ENCODE peak calls at places on chromosomes 5 and 9, in six cellular contexts. X is GM12878, A is GM12891, H is K562, E is HepG2, O is H1. W is an unnamed sample.

GRCh38 chr5:116778015-116778414 is 203.4 kb upstream of the SEMA6A start:
- DNase-seq in X (no peak), A (no peak), H (no peak), E (no peak), O (peak), W (no peak)

GRCh38 chr9:105693435-105694275 is 686 bp upstream of the TMEM38B start:
- DNase-seq in X (no peak), A (no peak), H (peak), E (no peak), O (no peak), W (no peak)

GRCh38 chr5:59905217-59905616 is 11.7 kb upstream of the PDE4D start:
- DNase-seq in X (no peak), A (no peak), H (no peak), E (no peak), O (no peak), W (no peak)

GRCh38 chr9:93918071-93918470 is 37.1 kb downstream of the BARX1 start:
- DNase-seq in X (no peak), A (no peak), H (no peak), E (no peak), O (no peak), W (no peak)

GRCh38 chr9:128845186-128845931 is 15.8 kb upstream of the SPOUT1 start:
- DNase-seq in X (no peak), A (no peak), H (peak), E (peak), O (no peak), W (no peak)

GRCh38 chr5:139708877-139709586 is 60.9 kb downstream of the CXXC5 start:
- DNase-seq in X (no peak), A (no peak), H (peak), E (peak), O (no peak), W (no peak)

GRCh38 chr5:141729387-141730006 is 47.5 kb upstream of the ARAP3 start:
- DNase-seq in X (no peak), A (no peak), H (no peak), E (no peak), O (no peak), W (no peak)

GRCh38 chr5:96758621-96759020 is 49.1 kb downstream of the ERAP1 start:
- DNase-seq in X (no peak), A (no peak), H (no peak), E (no peak), O (no peak), W (no peak)

DNA sequence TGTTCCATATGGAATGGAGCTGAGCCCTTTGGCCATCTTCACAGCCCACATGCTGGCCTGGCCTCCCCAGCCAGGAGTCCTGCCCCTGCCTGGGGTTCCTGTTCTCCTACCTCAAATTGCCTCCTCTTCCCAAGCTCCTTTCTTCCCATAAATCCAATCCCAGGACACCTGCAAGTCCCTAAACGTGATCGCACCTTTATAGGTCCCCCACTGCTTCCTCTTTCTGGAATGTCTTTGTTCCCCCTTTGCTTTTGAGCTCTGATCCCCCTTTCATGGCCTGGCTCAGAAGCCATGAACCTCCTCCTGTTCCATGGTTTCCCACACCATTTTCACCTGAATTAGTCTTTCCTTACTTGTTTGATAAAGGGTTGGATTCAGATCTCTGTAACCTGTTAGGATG is 68.5 kb downstream of the TRPC7 start:
- DNase-seq in X (no peak), A (no peak), H (no peak), E (no peak), O (no peak), W (no peak)
- TF ChIP-seq POLR2A in X (no peak), A (no peak), H (no peak), E (no peak), O (no peak), W (no peak)

GRCh38 chr5:90226433-90227099 is 183.0 kb downstream of the CETN3 start:
- DNase-seq in X (no peak), A (no peak), H (no peak), E (no peak), O (no peak), W (no peak)
- TF ChIP-seq POLR2AphosphoS5 in X (no peak), A (no peak), H (no peak), E (no peak), O (no peak), W (no peak)

DNA sequence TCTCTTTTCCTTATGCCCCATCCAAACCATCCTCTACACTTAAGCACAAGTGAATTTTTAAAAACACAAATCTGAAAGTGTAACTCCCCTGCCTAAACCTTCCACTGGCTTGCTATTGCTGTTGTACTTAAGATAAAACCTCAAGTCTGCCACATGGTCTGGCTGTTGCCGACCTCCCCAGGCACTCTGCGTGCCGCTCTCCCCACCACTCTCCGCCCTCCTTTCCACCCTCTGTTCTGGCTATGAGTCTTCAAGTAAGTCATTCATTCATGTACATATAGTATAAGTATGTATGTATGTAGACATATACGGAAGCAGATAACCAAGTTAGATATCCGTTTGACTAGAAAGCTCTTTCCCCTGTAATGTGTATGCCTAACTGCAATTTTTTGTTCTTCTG is 94.7 kb upstream of the ANKRD55 start:
- DNase-seq in X (peak), A (no peak), H (no peak), E (no peak), O (no peak), W (no peak)
- TF ChIP-seq TAF1 in X (no peak), A (no peak), H (no peak), E (no peak), O (no peak), W (no peak)

DNA sequence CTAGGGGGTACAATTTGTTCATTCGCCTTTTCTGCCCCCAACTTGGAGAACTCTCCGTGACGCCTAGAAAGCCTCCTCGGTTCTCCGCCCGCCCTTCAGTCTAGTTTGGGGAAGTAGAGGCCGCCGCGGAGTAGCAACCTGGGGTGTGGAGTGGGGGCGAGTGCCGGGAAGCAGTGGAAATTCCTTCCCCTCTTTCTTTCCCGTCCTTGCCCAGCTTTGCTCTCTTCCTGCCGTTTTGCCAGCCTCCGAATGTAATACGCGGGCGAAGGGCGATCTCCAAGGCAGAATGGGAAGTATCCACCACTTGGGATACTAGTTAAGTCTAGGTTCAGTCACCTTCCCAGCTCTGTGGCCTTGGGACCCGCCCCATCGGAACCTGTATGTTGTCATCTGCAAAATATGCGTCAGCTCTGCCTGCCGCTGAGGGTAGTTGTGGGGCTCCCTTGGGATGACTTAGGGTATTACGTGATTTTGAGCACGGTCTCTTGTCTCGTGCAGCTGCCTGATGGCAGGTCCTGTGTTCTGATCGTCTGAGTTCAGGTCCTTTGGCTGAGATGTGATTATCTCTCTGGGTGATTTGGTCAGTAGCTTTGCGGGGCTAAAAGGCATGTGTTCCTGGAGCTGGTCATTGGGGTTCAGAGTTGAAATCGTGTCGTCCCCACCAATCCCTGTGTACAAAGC is 726 bp downstream of the PAM start:
- DNase-seq in X (peak), A (no peak), H (peak), E (peak), O (peak), W (peak)
- TF ChIP-seq POLR2A in X (no peak), A (peak), H (no peak), E (no peak), O (no peak), W (no peak)